ENCODE peak calls at places on chromosomes 13 and 19, in four cellular contexts. B, Q, O and Y are unnamed samples.
A peak's percentile ranks its signal among the peaks of the same experiment; 100 is the strongest.

GRCh38 chr13:112213467-112214245 is 146.7 kb downstream of the SOX1 start:
- DNase-seq in Q (no peak), B (peak; percentile 20), O (no peak), Y (peak; percentile 28)

GRCh38 chr19:38049105-38049649 is 142.2 kb downstream of the SIPA1L3 start:
- DNase-seq in Q (no peak), B (no peak), O (no peak), Y (no peak)

GRCh38 chr19:43783636-43784035 is 2.9 kb upstream of the KCNN4 start:
- DNase-seq in O (no peak), Q (no peak), B (no peak), Y (no peak)

GRCh38 chr13:65784088-65784816 is 1445.9 kb downstream of the PCDH9 start:
- DNase-seq in Q (no peak), B (no peak), O (no peak), Y (no peak)

GRCh38 chr13:49503951-49504350 is 8.2 kb downstream of the PHF11 start:
- DNase-seq in O (no peak), Q (no peak), B (no peak), Y (no peak)

GRCh38 chr19:34254552-34255432 is at the start of gene GARRE1:
- DNase-seq in Q (peak; percentile 53), B (peak; percentile 86), O (peak; percentile 92), Y (no peak)

GRCh38 chr19:6343462-6343861 is 10.1 kb upstream of the ACER1 start:
- DNase-seq in B (peak; percentile 45), Q (no peak), O (peak; percentile 52), Y (no peak)

GRCh38 chr13:28313579-28313978 is 175.2 kb downstream of the PAN3 start:
- DNase-seq in Q (peak; percentile 36), O (no peak), B (no peak), Y (no peak)

GRCh38 chr13:74867460-74867859 is 614.5 kb downstream of the TBC1D4 start:
- DNase-seq in O (no peak), B (no peak), Q (no peak), Y (no peak)

GRCh38 chr13:52348081-52348480 is 57.9 kb downstream of the THSD1 start:
- DNase-seq in B (peak; percentile 13), O (no peak), Q (no peak), Y (no peak)

GRCh38 chr19:6173190-6173589 is 37.7 kb downstream of the ACSBG2 start:
- DNase-seq in Q (no peak), B (no peak), O (no peak), Y (no peak)

GRCh38 chr19:18262917-18263316 is 11.3 kb downstream of the IQCN start:
- DNase-seq in O (peak; percentile 39), Q (no peak), B (no peak), Y (no peak)

GRCh38 chr13:47929156-47929555 is 71.9 kb downstream of the SUCLA2 start:
- DNase-seq in O (no peak), B (no peak), Q (no peak), Y (no peak)

GRCh38 chr19:35404879-35405622 is 34.2 kb downstream of the GPR42 start:
- DNase-seq in O (no peak), B (peak; percentile 66), Q (no peak), Y (peak; percentile 70)

GRCh38 chr13:99376132-99376531 is 68.9 kb upstream of the GPR183 start:
- DNase-seq in Q (no peak), B (no peak), O (no peak), Y (no peak)

GRCh38 chr13:113144255-113144629 is 14.2 kb upstream of the PROZ start:
- DNase-seq in B (no peak), O (no peak), Q (no peak), Y (no peak)

GRCh38 chr19:19540707-19541515 is 2.8 kb downstream of the CILP2 start:
- DNase-seq in O (peak; percentile 94), Q (peak; percentile 98), B (peak; percentile 45), Y (no peak)

GRCh38 chr13:60226507-60226906 is 62.8 kb upstream of the DIAPH3 start:
- DNase-seq in Q (peak; percentile 42), O (peak; percentile 15), B (peak; percentile 28), Y (peak; percentile 15)

GRCh38 chr13:59176775-59177174 is 987.0 kb downstream of the DIAPH3 start:
- DNase-seq in Q (no peak), O (peak; percentile 8), B (peak; percentile 5), Y (peak; percentile 9)

GRCh38 chr19:1273263-1274041 is 1.9 kb upstream of the FAM174C start:
- DNase-seq in Q (no peak), B (no peak), O (no peak), Y (no peak)
- TF ChIP-seq NR3C1 in Q (no peak), B (no peak), O (no peak), Y (no peak)

DNA sequence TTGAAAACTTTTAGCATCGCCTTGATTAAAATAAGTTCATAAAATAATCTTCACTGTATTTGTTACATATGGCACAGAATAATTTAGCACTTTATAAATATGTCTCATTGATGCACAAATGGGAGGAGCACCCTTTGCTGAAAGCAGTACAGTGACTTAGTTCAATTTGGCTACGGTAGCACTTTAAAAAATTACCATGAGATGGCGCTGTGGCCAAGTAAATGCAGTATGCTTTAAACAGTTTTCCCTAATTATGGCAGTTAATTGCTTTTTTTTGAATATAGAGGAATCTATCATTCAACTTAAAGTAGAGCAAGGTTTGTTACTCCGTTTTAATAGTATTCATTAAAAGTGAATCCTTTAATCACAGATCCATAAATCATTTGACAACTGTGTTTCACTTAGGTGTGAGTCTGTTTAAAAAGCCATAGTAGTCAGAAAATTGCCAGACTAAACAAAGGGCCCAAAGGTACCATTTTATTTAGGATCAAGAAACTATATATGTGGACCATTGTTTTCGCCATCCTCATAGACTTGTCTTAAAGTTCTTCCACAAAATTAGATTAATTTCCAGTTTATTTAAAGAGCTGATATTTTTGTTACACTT is 34.7 kb upstream of the ESD start:
- DNase-seq in B (peak; percentile 40), Q (peak; percentile 44), O (peak; percentile 28), Y (peak; percentile 22)
- TF ChIP-seq NR3C1 in B (no peak), Q (no peak), O (no peak), Y (no peak)

DNA sequence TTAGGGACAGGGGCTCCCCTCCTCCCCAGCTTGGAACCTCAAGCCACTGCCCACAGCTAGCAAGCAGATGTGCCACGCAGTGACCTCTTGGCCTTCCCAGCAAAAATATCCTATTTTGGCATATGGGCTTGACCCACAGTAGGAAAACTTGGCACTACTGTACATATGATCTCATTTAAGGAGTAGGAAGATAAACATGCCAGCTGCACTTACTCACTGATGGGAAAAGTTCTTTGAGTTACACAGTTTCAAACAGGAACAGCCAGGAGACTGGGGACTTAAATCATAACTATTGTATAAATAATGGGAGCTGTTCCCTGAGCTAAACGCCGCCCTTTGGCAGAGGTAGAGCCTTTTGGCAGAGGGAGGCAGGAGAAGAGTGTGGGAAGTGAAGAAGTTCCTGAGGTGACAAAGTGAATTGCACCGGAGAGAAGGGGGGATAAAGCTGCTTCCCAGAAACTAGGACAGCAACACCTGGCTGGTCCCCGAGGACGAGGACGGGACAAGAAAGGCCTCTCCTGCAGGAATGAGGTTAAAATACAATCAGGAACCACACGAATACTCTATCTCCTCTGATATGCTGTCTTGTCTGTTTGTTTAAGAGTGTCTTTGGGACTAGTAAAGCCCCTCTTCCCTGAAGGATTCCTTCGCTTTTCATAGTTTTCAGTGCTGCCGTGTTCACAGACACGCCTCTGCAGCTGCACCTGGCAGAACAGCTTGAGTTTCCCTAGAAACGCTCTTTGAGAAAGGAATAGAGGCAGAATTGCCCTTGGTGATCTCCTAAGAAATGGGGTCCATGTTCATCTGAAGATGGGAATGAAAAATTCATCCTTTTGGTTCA is 5.9 kb downstream of the SACS start:
- DNase-seq in Q (no peak), O (no peak), B (peak; percentile 79), Y (peak; percentile 5)
- TF ChIP-seq NR3C1 in Q (no peak), O (no peak), B (no peak), Y (no peak)

GRCh38 chr13:20360835-20361412 is 128.8 kb upstream of the GJB6 start:
- DNase-seq in Q (no peak), O (no peak), B (no peak), Y (no peak)
- TF ChIP-seq NR3C1 in Q (no peak), O (no peak), B (no peak), Y (no peak)